ENCODE peak calls at places on chromosomes 2 and 18, in four cellular contexts. X is endothelial cell, P is ELR, F is HEK293T. N is an unnamed sample.

GRCh38 chr2:1505031-1505441 is 91.8 kb downstream of the TPO start:
- DNase-seq in P (no peak), F (no peak), X (no peak), N (no peak)

GRCh38 chr2:26649322-26649721 is 8.2 kb upstream of the CIB4 start:
- DNase-seq in P (no peak), F (peak; percentile 25), X (no peak), N (peak; percentile 81)

GRCh38 chr2:86280191-86280667 is 57.2 kb downstream of the REEP1 start:
- DNase-seq in F (no peak), P (no peak), X (no peak), N (peak; percentile 59)

GRCh38 chr2:19848029-19848750 is 53.6 kb downstream of the TTC32 start:
- DNase-seq in X (no peak), F (no peak), P (no peak), N (no peak)

GRCh38 chr2:160700006-160700405 is 206.4 kb upstream of the RBMS1 start:
- DNase-seq in F (no peak), X (no peak), P (no peak), N (no peak)

GRCh38 chr2:45748239-45748638 is 96.8 kb downstream of the PRKCE start:
- DNase-seq in F (no peak), X (no peak), P (peak; percentile 85), N (no peak)

GRCh38 chr18:21362921-21363320 is 120.9 kb downstream of the GREB1L start:
- DNase-seq in F (no peak), P (peak; percentile 35), X (no peak), N (no peak)

GRCh38 chr2:45862843-45863242 is 211.4 kb downstream of the PRKCE start:
- DNase-seq in X (no peak), F (no peak), P (no peak), N (no peak)

GRCh38 chr2:235854276-235854675 is 313.9 kb downstream of the GBX2 start:
- DNase-seq in P (no peak), X (no peak), F (no peak), N (no peak)

GRCh38 chr18:40678318-40678717 is 1276.7 kb upstream of the PIK3C3 start:
- DNase-seq in P (no peak), X (no peak), F (no peak), N (no peak)

GRCh38 chr2:236083934-236084333 is 84.3 kb downstream of the GBX2 start:
- DNase-seq in P (no peak), F (no peak), X (no peak), N (no peak)

GRCh38 chr18:32383040-32383819 is 87.5 kb downstream of the GAREM1 start:
- DNase-seq in P (no peak), X (no peak), F (no peak), N (no peak)

GRCh38 chr18:58225101-58225500 is 181.1 kb downstream of the NEDD4L start:
- DNase-seq in P (peak; percentile 58), F (no peak), X (no peak), N (no peak)

GRCh38 chr2:195343942-195344530 is 313.0 kb upstream of the SLC39A10 start:
- DNase-seq in X (no peak), F (no peak), P (peak; percentile 45), N (no peak)

GRCh38 chr2:102241616-102242260 is 54.9 kb downstream of the IL1RL2 start:
- DNase-seq in F (no peak), P (peak; percentile 47), X (no peak), N (peak; percentile 26)

GRCh38 chr2:194252127-194252526 is 1404.9 kb upstream of the SLC39A10 start:
- DNase-seq in X (no peak), P (no peak), F (no peak), N (no peak)

GRCh38 chr2:43131051-43131889 is 95.1 kb downstream of the ZFP36L2 start:
- DNase-seq in F (peak; percentile 40), X (peak; percentile 48), P (peak; percentile 91), N (no peak)

GRCh38 chr2:12861344-12861942 is 144.7 kb downstream of the TRIB2 start:
- DNase-seq in F (no peak), P (peak; percentile 72), X (no peak), N (no peak)

GRCh38 chr2:24886640-24887324 is 33.3 kb downstream of the ADCY3 start:
- DNase-seq in X (no peak), F (no peak), P (no peak), N (no peak)

GRCh38 chr2:237126519-237126918 is 40.8 kb downstream of the COPS8 start:
- DNase-seq in X (no peak), F (no peak), P (no peak), N (no peak)

GRCh38 chr2:37858197-37858711 is 66.8 kb upstream of the RMDN2 start:
- DNase-seq in F (no peak), X (no peak), P (peak; percentile 13), N (no peak)

GRCh38 chr2:226076529-226076928 is 677.0 kb downstream of the NYAP2 start:
- DNase-seq in X (no peak), P (no peak), F (no peak), N (no peak)

GRCh38 chr2:237262838-237263771 is 150.9 kb downstream of the COL6A3 start:
- DNase-seq in X (no peak), F (no peak), P (peak; percentile 89), N (no peak)

GRCh38 chr18:44655435-44655834 is 25.3 kb upstream of the SETBP1 start:
- DNase-seq in P (no peak), X (no peak), F (no peak), N (no peak)

GRCh38 chr18:55477537-55478300 is 110.3 kb downstream of the TCF4 start:
- DNase-seq in P (peak; percentile 73), X (no peak), F (no peak), N (no peak)

GRCh38 chr2:55109219-55109891 is 59.1 kb upstream of the RTN4 start:
- DNase-seq in F (no peak), P (peak; percentile 87), X (no peak), N (no peak)

GRCh38 chr2:201907128-201907886 is 101.0 kb downstream of the CDK15 start:
- DNase-seq in F (no peak), X (no peak), P (no peak), N (no peak)

GRCh38 chr2:217901826-217902225 is 101.0 kb downstream of the TNS1 start:
- DNase-seq in X (no peak), F (no peak), P (peak; percentile 35), N (no peak)

GRCh38 chr18:28961669-28962228 is 784.8 kb upstream of the CDH2 start:
- DNase-seq in X (peak; percentile 47), P (peak; percentile 61), F (peak; percentile 53), N (peak; percentile 72)

GRCh38 chr2:11551569-11552259 is 17.9 kb downstream of the GREB1 start:
- DNase-seq in P (no peak), X (no peak), F (no peak), N (no peak)

GRCh38 chr2:197073701-197074433 is 147.4 kb upstream of the PGAP1 start:
- DNase-seq in P (no peak), F (no peak), X (no peak), N (no peak)

GRCh38 chr18:39341106-39341505 is 1775.5 kb upstream of the CELF4 start:
- DNase-seq in F (no peak), X (no peak), P (no peak), N (no peak)